ENCODE peak calls at places on chromosomes 5 and 9, in four cellular contexts. One of them, this sample, is unnamed.

GRCh38 chr5:168324864-168325615 is 33.6 kb downstream of the WWC1 start:
- DNase-seq in kidney: no peak
- DNase-seq in WTC11: no peak
- DNase-seq in psoas muscle: no peak
- DNase-seq in this sample: no peak

GRCh38 chr5:154078305-154078704 is 39.5 kb downstream of the MFAP3 start:
- DNase-seq in psoas muscle: no peak
- DNase-seq in kidney: no peak
- DNase-seq in WTC11: no peak
- DNase-seq in this sample: no peak

GRCh38 chr9:127979333-127980055 is 1.3 kb downstream of the EEIG1 start:
- DNase-seq in WTC11: peak
- DNase-seq in kidney: peak
- DNase-seq in psoas muscle: peak
- DNase-seq in this sample: peak

GRCh38 chr5:77367733-77368132 is 124.4 kb downstream of the WDR41 start:
- DNase-seq in kidney: no peak
- DNase-seq in psoas muscle: no peak
- DNase-seq in WTC11: no peak
- DNase-seq in this sample: no peak

GRCh38 chr9:5671711-5672353 is 42.9 kb downstream of the RIC1 start:
- DNase-seq in psoas muscle: no peak
- DNase-seq in kidney: no peak
- DNase-seq in WTC11: no peak
- DNase-seq in this sample: no peak

GRCh38 chr5:25641140-25641539 is 996.4 kb upstream of the CDH10 start:
- DNase-seq in kidney: no peak
- DNase-seq in psoas muscle: no peak
- DNase-seq in WTC11: no peak
- DNase-seq in this sample: no peak

GRCh38 chr5:98307811-98308210 is 465.7 kb upstream of the RGMB start:
- DNase-seq in psoas muscle: no peak
- DNase-seq in kidney: no peak
- DNase-seq in WTC11: no peak
- DNase-seq in this sample: no peak

GRCh38 chr5:14365831-14366435 is 215.7 kb upstream of the OTULINL start:
- DNase-seq in psoas muscle: no peak
- DNase-seq in kidney: no peak
- DNase-seq in WTC11: no peak
- DNase-seq in this sample: no peak

GRCh38 chr5:159061186-159061796 is 38.4 kb downstream of the EBF1 start:
- DNase-seq in psoas muscle: peak
- DNase-seq in kidney: peak
- DNase-seq in WTC11: no peak
- DNase-seq in this sample: no peak

GRCh38 chr5:39160576-39161213 is 58.7 kb downstream of the FYB1 start:
- DNase-seq in kidney: no peak
- DNase-seq in psoas muscle: no peak
- DNase-seq in WTC11: no peak
- DNase-seq in this sample: no peak

GRCh38 chr9:92671323-92671722 is 1.4 kb upstream of the IPPK start:
- DNase-seq in kidney: peak
- DNase-seq in WTC11: no peak
- DNase-seq in psoas muscle: peak
- DNase-seq in this sample: no peak

GRCh38 chr9:32550046-32550608 is 2.0 kb upstream of the SMIM27 start:
- DNase-seq in kidney: no peak
- DNase-seq in WTC11: no peak
- DNase-seq in psoas muscle: no peak
- DNase-seq in this sample: no peak

GRCh38 chr5:151448038-151448985 is 909 bp downstream of the SLC36A1 start:
- DNase-seq in kidney: no peak
- DNase-seq in psoas muscle: no peak
- DNase-seq in WTC11: peak
- DNase-seq in this sample: no peak

GRCh38 chr9:79013715-79014610 is 557.8 kb upstream of the TLE4 start:
- DNase-seq in kidney: no peak
- DNase-seq in psoas muscle: no peak
- DNase-seq in WTC11: no peak
- DNase-seq in this sample: no peak

GRCh38 chr5:125199968-125200841 is 453.8 kb upstream of the ZNF608 start:
- DNase-seq in kidney: peak
- DNase-seq in psoas muscle: no peak
- DNase-seq in WTC11: no peak
- DNase-seq in this sample: peak

GRCh38 chr5:143806568-143806967 is 5.4 kb upstream of the HMHB1 start:
- DNase-seq in psoas muscle: no peak
- DNase-seq in kidney: no peak
- DNase-seq in WTC11: no peak
- DNase-seq in this sample: peak

GRCh38 chr5:154712518-154713437 is 42.4 kb upstream of the LARP1 start:
- DNase-seq in psoas muscle: no peak
- DNase-seq in kidney: peak
- DNase-seq in WTC11: peak
- DNase-seq in this sample: no peak

GRCh38 chr5:39427225-39427624 is 2.4 kb upstream of the DAB2 start:
- DNase-seq in kidney: no peak
- DNase-seq in psoas muscle: no peak
- DNase-seq in WTC11: no peak
- DNase-seq in this sample: no peak

GRCh38 chr5:149170292-149170691 is 29.0 kb downstream of the ABLIM3 start:
- DNase-seq in WTC11: no peak
- DNase-seq in kidney: no peak
- DNase-seq in psoas muscle: no peak
- DNase-seq in this sample: no peak

GRCh38 chr9:124813496-124814177 is 36.7 kb downstream of the OLFML2A start:
- DNase-seq in psoas muscle: no peak
- DNase-seq in kidney: no peak
- DNase-seq in WTC11: no peak
- DNase-seq in this sample: no peak

GRCh38 chr9:91577540-91577939 is 153.9 kb upstream of the NFIL3 start:
- DNase-seq in psoas muscle: no peak
- DNase-seq in kidney: no peak
- DNase-seq in WTC11: no peak
- DNase-seq in this sample: no peak

GRCh38 chr9:7691909-7692308 is 107.7 kb downstream of the DMAC1 start:
- DNase-seq in kidney: no peak
- DNase-seq in psoas muscle: no peak
- DNase-seq in WTC11: no peak
- DNase-seq in this sample: no peak

GRCh38 chr5:72208324-72208723 is 101.0 kb downstream of the MAP1B start:
- DNase-seq in WTC11: no peak
- DNase-seq in psoas muscle: no peak
- DNase-seq in kidney: no peak
- DNase-seq in this sample: no peak

GRCh38 chr5:111072949-111073682 is 1.6 kb downstream of the TSLP start:
- DNase-seq in WTC11: peak
- DNase-seq in psoas muscle: peak
- DNase-seq in kidney: peak
- DNase-seq in this sample: peak

GRCh38 chr5:58002318-58002717 is 457.6 kb downstream of the PLK2 start:
- DNase-seq in WTC11: no peak
- DNase-seq in psoas muscle: no peak
- DNase-seq in kidney: no peak
- DNase-seq in this sample: no peak

GRCh38 chr9:78574354-78575036 is 277.6 kb downstream of the PSAT1 start:
- DNase-seq in psoas muscle: no peak
- DNase-seq in kidney: no peak
- DNase-seq in WTC11: no peak
- DNase-seq in this sample: no peak

GRCh38 chr5:135100011-135100410 is 66.0 kb upstream of the PITX1 start:
- DNase-seq in psoas muscle: no peak
- DNase-seq in WTC11: no peak
- DNase-seq in kidney: no peak
- DNase-seq in this sample: no peak

GRCh38 chr5:176444742-176445141 is 3.4 kb upstream of the FAF2 start:
- DNase-seq in WTC11: no peak
- DNase-seq in psoas muscle: no peak
- DNase-seq in kidney: no peak
- DNase-seq in this sample: no peak

GRCh38 chr5:163888366-163888765 is 382.9 kb downstream of the MAT2B start:
- DNase-seq in WTC11: no peak
- DNase-seq in kidney: no peak
- DNase-seq in psoas muscle: no peak
- DNase-seq in this sample: no peak

GRCh38 chr9:35658894-35659220 is 765 bp downstream of the CCDC107 start:
- DNase-seq in kidney: peak
- DNase-seq in WTC11: no peak
- DNase-seq in psoas muscle: peak
- DNase-seq in this sample: no peak

GRCh38 chr5:154406231-154406630 is 39.6 kb upstream of the SAP30L start:
- DNase-seq in WTC11: no peak
- DNase-seq in kidney: no peak
- DNase-seq in psoas muscle: no peak
- DNase-seq in this sample: no peak

GRCh38 chr9:33329117-33329563 is 38.8 kb downstream of the NFX1 start:
- DNase-seq in WTC11: no peak
- DNase-seq in kidney: no peak
- DNase-seq in psoas muscle: peak
- DNase-seq in this sample: no peak

GRCh38 chr5:132209131-132209530 is 18.5 kb downstream of the P4HA2 start:
- DNase-seq in WTC11: no peak
- DNase-seq in psoas muscle: no peak
- DNase-seq in kidney: no peak
- DNase-seq in this sample: no peak

GRCh38 chr5:74127377-74128338 is 501.7 kb downstream of the ARHGEF28 start:
- DNase-seq in kidney: no peak
- DNase-seq in WTC11: no peak
- DNase-seq in psoas muscle: no peak
- DNase-seq in this sample: no peak
- TF ChIP-seq CTCF in kidney: no peak
- TF ChIP-seq CTCF in WTC11: no peak
- TF ChIP-seq CTCF in psoas muscle: peak
- TF ChIP-seq CTCF in this sample: no peak

DNA sequence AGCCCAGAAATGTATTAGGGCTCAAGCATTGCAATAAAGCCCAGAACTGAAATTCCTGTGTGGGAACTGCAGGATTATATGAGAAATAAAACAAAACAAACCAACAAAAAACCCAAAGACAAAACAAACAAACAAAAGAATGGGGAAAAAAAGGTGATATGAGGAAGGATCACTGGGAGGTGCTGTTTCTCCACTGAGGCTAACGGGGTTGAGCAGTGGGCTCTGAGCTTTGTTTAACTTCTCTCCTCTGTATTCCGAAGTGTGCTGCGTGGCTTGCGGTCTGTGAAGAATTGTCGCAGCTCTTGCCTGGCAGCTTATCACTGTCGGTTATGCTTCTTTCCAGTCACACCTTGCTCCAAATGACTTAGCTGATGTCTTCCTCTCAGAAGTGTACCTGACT is 106.3 kb downstream of the TENT4A start:
- DNase-seq in psoas muscle: no peak
- DNase-seq in WTC11: peak
- DNase-seq in kidney: no peak
- DNase-seq in this sample: no peak
- TF ChIP-seq CTCF in psoas muscle: peak
- TF ChIP-seq CTCF in WTC11: no peak
- TF ChIP-seq CTCF in kidney: no peak
- TF ChIP-seq CTCF in this sample: no peak

GRCh38 chr5:23139338-23140171 is 286.4 kb upstream of the CDH12 start:
- DNase-seq in kidney: no peak
- DNase-seq in WTC11: no peak
- DNase-seq in psoas muscle: no peak
- DNase-seq in this sample: no peak
- TF ChIP-seq CTCF in kidney: peak
- TF ChIP-seq CTCF in WTC11: no peak
- TF ChIP-seq CTCF in psoas muscle: no peak
- TF ChIP-seq CTCF in this sample: peak

DNA sequence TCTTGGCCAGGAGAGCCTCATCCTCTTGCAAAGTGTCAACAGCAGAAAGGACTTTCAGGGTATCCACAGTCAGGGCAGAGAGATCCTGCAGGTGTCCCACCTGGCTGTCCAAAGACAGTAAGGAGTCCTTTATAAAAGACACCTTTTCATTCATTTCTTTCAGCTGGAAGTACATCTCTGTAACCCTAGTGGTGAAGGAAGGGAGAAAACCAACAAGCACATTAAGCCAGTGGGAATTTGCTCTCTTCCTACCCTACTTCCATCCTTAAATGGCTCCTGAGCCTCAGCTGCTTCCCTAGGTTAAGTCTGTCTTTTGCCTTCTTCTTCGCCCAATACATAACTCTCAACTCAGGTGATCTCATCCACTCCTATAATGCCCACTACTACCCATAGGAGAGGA is 124.8 kb downstream of the TRPM6 start:
- DNase-seq in psoas muscle: no peak
- DNase-seq in WTC11: no peak
- DNase-seq in kidney: no peak
- DNase-seq in this sample: no peak
- TF ChIP-seq CTCF in psoas muscle: no peak
- TF ChIP-seq CTCF in WTC11: no peak
- TF ChIP-seq CTCF in kidney: no peak
- TF ChIP-seq CTCF in this sample: no peak

GRCh38 chr5:140205216-140205615 is 30.2 kb downstream of the CYSTM1 start:
- DNase-seq in WTC11: no peak
- DNase-seq in kidney: no peak
- DNase-seq in psoas muscle: no peak
- DNase-seq in this sample: no peak

GRCh38 chr5:140202610-140203009 is 27.6 kb downstream of the CYSTM1 start:
- DNase-seq in psoas muscle: no peak
- DNase-seq in WTC11: no peak
- DNase-seq in kidney: no peak
- DNase-seq in this sample: no peak

GRCh38 chr5:140207250-140207954 is 32.4 kb downstream of the CYSTM1 start:
- DNase-seq in kidney: no peak
- DNase-seq in WTC11: no peak
- DNase-seq in psoas muscle: no peak
- DNase-seq in this sample: no peak

GRCh38 chr5:140208065-140208464 is 33.1 kb downstream of the CYSTM1 start:
- DNase-seq in WTC11: no peak
- DNase-seq in kidney: no peak
- DNase-seq in psoas muscle: no peak
- DNase-seq in this sample: no peak

GRCh38 chr5:140205952-140206351 is 31.0 kb downstream of the CYSTM1 start:
- DNase-seq in WTC11: peak
- DNase-seq in kidney: no peak
- DNase-seq in psoas muscle: no peak
- DNase-seq in this sample: no peak
- TF ChIP-seq CTCF in WTC11: peak
- TF ChIP-seq CTCF in kidney: no peak
- TF ChIP-seq CTCF in psoas muscle: no peak
- TF ChIP-seq CTCF in this sample: peak

This sample was measured in GM06990.